ENCODE peak calls at places on chromosomes 5 and 9, in seven cellular contexts. One of them, this sample, is unnamed.
A peak's percentile ranks its signal among the peaks of the same experiment; 100 is the strongest.

GRCh38 chr5:160792281-160792680 is 59.7 kb downstream of the ATP10B start:
- DNase-seq in H1: no peak
- DNase-seq in HepG2: no peak
- DNase-seq in A549: no peak
- DNase-seq in SK-N-SH: no peak
- DNase-seq in GM12878: no peak
- DNase-seq in HCT116: no peak
- DNase-seq in this sample: no peak

GRCh38 chr5:144582046-144582445 is 411.4 kb downstream of the KCTD16 start:
- DNase-seq in HepG2: no peak
- DNase-seq in SK-N-SH: no peak
- DNase-seq in A549: no peak
- DNase-seq in H1: no peak
- DNase-seq in HCT116: no peak
- DNase-seq in GM12878: no peak
- DNase-seq in this sample: no peak

GRCh38 chr5:173727839-173728778 is 111.7 kb upstream of the BOD1 start:
- DNase-seq in SK-N-SH: no peak
- DNase-seq in GM12878: no peak
- DNase-seq in HepG2: peak; percentile 70
- DNase-seq in HCT116: no peak
- DNase-seq in A549: no peak
- DNase-seq in H1: no peak
- DNase-seq in this sample: no peak

GRCh38 chr5:96885518-96886338 is 9.4 kb downstream of the ERAP2 start:
- DNase-seq in HepG2: no peak
- DNase-seq in SK-N-SH: no peak
- DNase-seq in GM12878: peak; percentile 92
- DNase-seq in H1: no peak
- DNase-seq in HCT116: no peak
- DNase-seq in A549: no peak
- DNase-seq in this sample: no peak

GRCh38 chr5:173831196-173831914 is 56.8 kb upstream of the CPEB4 start:
- DNase-seq in HCT116: no peak
- DNase-seq in H1: no peak
- DNase-seq in SK-N-SH: no peak
- DNase-seq in A549: no peak
- DNase-seq in HepG2: no peak
- DNase-seq in GM12878: no peak
- DNase-seq in this sample: no peak

GRCh38 chr5:142915840-142916424 is 145.8 kb downstream of the ARHGAP26 start:
- DNase-seq in A549: peak; percentile 52
- DNase-seq in GM12878: peak; percentile 51
- DNase-seq in H1: peak; percentile 38
- DNase-seq in SK-N-SH: peak; percentile 37
- DNase-seq in HepG2: peak; percentile 50
- DNase-seq in HCT116: no peak
- DNase-seq in this sample: no peak

GRCh38 chr5:168612123-168612522 is 33.0 kb upstream of the PANK3 start:
- DNase-seq in HepG2: no peak
- DNase-seq in SK-N-SH: no peak
- DNase-seq in HCT116: no peak
- DNase-seq in H1: no peak
- DNase-seq in A549: no peak
- DNase-seq in GM12878: no peak
- DNase-seq in this sample: no peak

GRCh38 chr5:55344392-55344992 is 36.7 kb downstream of the MTREX start:
- DNase-seq in GM12878: no peak
- DNase-seq in H1: peak; percentile 21
- DNase-seq in A549: peak; percentile 21
- DNase-seq in SK-N-SH: peak; percentile 34
- DNase-seq in HepG2: peak; percentile 52
- DNase-seq in HCT116: peak; percentile 36
- DNase-seq in this sample: peak; percentile 86

GRCh38 chr5:111854196-111854595 is 97.2 kb upstream of the NREP start:
- DNase-seq in GM12878: no peak
- DNase-seq in SK-N-SH: no peak
- DNase-seq in HCT116: no peak
- DNase-seq in HepG2: no peak
- DNase-seq in H1: no peak
- DNase-seq in A549: no peak
- DNase-seq in this sample: no peak

GRCh38 chr5:58185397-58186195 is 274.3 kb downstream of the PLK2 start:
- DNase-seq in HCT116: no peak
- DNase-seq in SK-N-SH: no peak
- DNase-seq in A549: no peak
- DNase-seq in HepG2: no peak
- DNase-seq in H1: no peak
- DNase-seq in GM12878: no peak
- DNase-seq in this sample: no peak

GRCh38 chr5:92868442-92868841 is 712.6 kb downstream of the NR2F1-AS1 start:
- DNase-seq in GM12878: no peak
- DNase-seq in HepG2: no peak
- DNase-seq in A549: no peak
- DNase-seq in SK-N-SH: no peak
- DNase-seq in HCT116: no peak
- DNase-seq in H1: no peak
- DNase-seq in this sample: no peak

GRCh38 chr5:160096178-160096577 is 23.1 kb downstream of the PWWP2A start:
- DNase-seq in H1: no peak
- DNase-seq in A549: no peak
- DNase-seq in HepG2: no peak
- DNase-seq in SK-N-SH: no peak
- DNase-seq in HCT116: no peak
- DNase-seq in GM12878: no peak
- DNase-seq in this sample: no peak

GRCh38 chr9:75775173-75775572 is 115.3 kb upstream of the PCSK5 start:
- DNase-seq in HepG2: no peak
- DNase-seq in SK-N-SH: no peak
- DNase-seq in A549: no peak
- DNase-seq in GM12878: no peak
- DNase-seq in H1: no peak
- DNase-seq in HCT116: no peak
- DNase-seq in this sample: no peak

GRCh38 chr9:34589656-34590375 is at the start of gene CNTFR:
- DNase-seq in A549: no peak
- DNase-seq in GM12878: no peak
- DNase-seq in SK-N-SH: peak; percentile 93
- DNase-seq in H1: no peak
- DNase-seq in HepG2: no peak
- DNase-seq in HCT116: no peak
- DNase-seq in this sample: no peak

GRCh38 chr9:14322211-14323082 is 8.5 kb upstream of the NFIB start:
- DNase-seq in HepG2: peak; percentile 71
- DNase-seq in SK-N-SH: peak; percentile 92
- DNase-seq in A549: peak; percentile 80
- DNase-seq in HCT116: peak; percentile 56
- DNase-seq in GM12878: no peak
- DNase-seq in H1: no peak
- DNase-seq in this sample: peak; percentile 93

GRCh38 chr9:94783121-94783664 is 56.7 kb downstream of the AOPEP start:
- DNase-seq in HepG2: peak; percentile 75
- DNase-seq in GM12878: peak; percentile 27
- DNase-seq in SK-N-SH: peak; percentile 68
- DNase-seq in HCT116: peak; percentile 69
- DNase-seq in A549: peak; percentile 80
- DNase-seq in H1: peak; percentile 13
- DNase-seq in this sample: peak; percentile 81

GRCh38 chr9:72060513-72060912 is at the start of gene C9orf57:
- DNase-seq in H1: no peak
- DNase-seq in HCT116: no peak
- DNase-seq in SK-N-SH: no peak
- DNase-seq in GM12878: no peak
- DNase-seq in HepG2: no peak
- DNase-seq in A549: no peak
- DNase-seq in this sample: no peak

GRCh38 chr5:1380011-1380817 is 35.3 kb upstream of the CLPTM1L start:
- DNase-seq in A549: no peak
- DNase-seq in SK-N-SH: peak; percentile 67
- DNase-seq in H1: no peak
- DNase-seq in HCT116: no peak
- DNase-seq in GM12878: no peak
- DNase-seq in HepG2: peak; percentile 37
- DNase-seq in this sample: peak; percentile 6

GRCh38 chr5:145925353-145925752 is 11.0 kb upstream of the SH3RF2 start:
- DNase-seq in H1: no peak
- DNase-seq in HepG2: no peak
- DNase-seq in HCT116: no peak
- DNase-seq in SK-N-SH: no peak
- DNase-seq in A549: no peak
- DNase-seq in GM12878: no peak
- DNase-seq in this sample: peak; percentile 80

GRCh38 chr5:74394924-74395880 is 245.3 kb downstream of the ENC1 start:
- DNase-seq in HCT116: no peak
- DNase-seq in A549: no peak
- DNase-seq in HepG2: peak; percentile 60
- DNase-seq in H1: peak; percentile 82
- DNase-seq in SK-N-SH: peak; percentile 19
- DNase-seq in GM12878: no peak
- DNase-seq in this sample: no peak

GRCh38 chr5:76754765-76755164 is 38.8 kb downstream of the F2R start:
- DNase-seq in HCT116: no peak
- DNase-seq in A549: no peak
- DNase-seq in HepG2: no peak
- DNase-seq in SK-N-SH: no peak
- DNase-seq in H1: no peak
- DNase-seq in GM12878: no peak
- DNase-seq in this sample: no peak

GRCh38 chr9:114538241-114538640 is 33.0 kb upstream of the WHRN start:
- DNase-seq in SK-N-SH: no peak
- DNase-seq in HepG2: peak; percentile 37
- DNase-seq in GM12878: peak; percentile 7
- DNase-seq in A549: no peak
- DNase-seq in HCT116: peak; percentile 88
- DNase-seq in H1: peak; percentile 23
- DNase-seq in this sample: no peak

DNA sequence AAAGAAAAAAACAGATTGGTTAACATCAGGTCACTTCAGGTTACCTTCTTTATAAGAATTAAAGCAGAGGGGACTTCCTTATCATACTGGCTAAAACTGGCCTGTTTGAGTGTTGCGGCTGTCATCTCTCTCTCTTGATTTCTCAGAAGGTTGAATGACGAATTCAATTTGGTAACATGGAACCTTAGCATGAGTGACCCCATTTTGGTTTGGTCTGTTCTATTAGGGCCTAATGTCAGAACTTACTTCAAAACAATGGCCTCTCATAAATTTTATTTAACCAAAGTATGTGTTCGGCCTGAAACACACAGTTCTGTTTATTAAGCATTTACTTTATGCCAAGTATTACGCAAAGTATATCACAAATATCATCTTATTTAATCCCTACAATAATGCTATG is 147.5 kb downstream of the CAAP1 start:
- DNase-seq in H1: no peak
- DNase-seq in GM12878: no peak
- DNase-seq in SK-N-SH: no peak
- DNase-seq in HCT116: no peak
- DNase-seq in HepG2: no peak
- DNase-seq in A549: no peak
- DNase-seq in this sample: no peak
- TF ChIP-seq MAX in H1: no peak
- TF ChIP-seq MAX in GM12878: no peak
- TF ChIP-seq MAX in SK-N-SH: no peak
- TF ChIP-seq MAX in HCT116: no peak
- TF ChIP-seq MAX in HepG2: no peak
- TF ChIP-seq MAX in A549: no peak
- TF ChIP-seq MAX in this sample: no peak

GRCh38 chr9:129133067-129133466 is 21.9 kb downstream of the PTPA start:
- DNase-seq in GM12878: no peak
- DNase-seq in A549: no peak
- DNase-seq in HCT116: no peak
- DNase-seq in SK-N-SH: no peak
- DNase-seq in HepG2: no peak
- DNase-seq in H1: no peak
- DNase-seq in this sample: no peak
- H3K27ac ChIP-seq in GM12878: no peak overlapping the region
- H3K27ac ChIP-seq in A549: peak overlapping the region; percentile 40
- H3K27ac ChIP-seq in HCT116: peak overlapping the region; percentile 11
- H3K27ac ChIP-seq in SK-N-SH: no peak overlapping the region
- H3K27ac ChIP-seq in HepG2: no peak overlapping the region
- H3K27ac ChIP-seq in H1: no peak overlapping the region
- H3K27ac ChIP-seq in this sample: no peak overlapping the region

DNA sequence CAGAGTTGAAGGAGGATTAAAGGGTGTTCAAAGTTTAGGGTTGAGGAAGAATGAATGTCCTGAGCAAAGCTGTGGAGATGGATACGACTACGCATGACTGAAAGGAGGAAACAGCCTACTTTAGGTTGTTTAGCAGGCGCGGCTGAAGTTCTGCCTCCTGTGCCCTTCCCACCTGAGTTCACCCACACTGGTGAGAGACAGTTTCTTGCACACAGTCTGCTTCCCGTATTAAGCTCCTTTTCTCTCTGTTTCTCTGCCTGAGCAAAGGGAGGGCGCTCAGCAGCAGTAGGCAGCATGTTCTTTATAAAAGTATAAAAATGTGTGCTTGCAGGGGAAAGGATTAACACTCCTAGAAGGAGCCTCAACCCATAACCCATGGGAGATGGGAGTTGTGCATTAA is 224.0 kb upstream of the SMARCA2 start:
- DNase-seq in A549: no peak
- DNase-seq in SK-N-SH: no peak
- DNase-seq in H1: no peak
- DNase-seq in HepG2: no peak
- DNase-seq in GM12878: no peak
- DNase-seq in HCT116: no peak
- DNase-seq in this sample: no peak
- TF ChIP-seq MAX in A549: no peak
- TF ChIP-seq MAX in SK-N-SH: no peak
- TF ChIP-seq MAX in H1: no peak
- TF ChIP-seq MAX in HepG2: no peak
- TF ChIP-seq MAX in GM12878: no peak
- TF ChIP-seq MAX in HCT116: no peak
- TF ChIP-seq MAX in this sample: no peak

GRCh38 chr5:14183187-14183939 is 40.2 kb downstream of the TRIO start:
- DNase-seq in GM12878: no peak
- DNase-seq in HepG2: no peak
- DNase-seq in A549: no peak
- DNase-seq in SK-N-SH: no peak
- DNase-seq in H1: no peak
- DNase-seq in HCT116: no peak
- DNase-seq in this sample: no peak

GRCh38 chr5:14182761-14183160 is 39.6 kb downstream of the TRIO start:
- DNase-seq in H1: no peak
- DNase-seq in HCT116: no peak
- DNase-seq in HepG2: peak; percentile 22
- DNase-seq in A549: no peak
- DNase-seq in SK-N-SH: no peak
- DNase-seq in GM12878: no peak
- DNase-seq in this sample: no peak

GRCh38 chr5:14179446-14179845 is 36.3 kb downstream of the TRIO start:
- DNase-seq in HCT116: no peak
- DNase-seq in SK-N-SH: no peak
- DNase-seq in H1: no peak
- DNase-seq in HepG2: no peak
- DNase-seq in GM12878: no peak
- DNase-seq in A549: no peak
- DNase-seq in this sample: no peak

GRCh38 chr5:14180437-14180836 is 37.3 kb downstream of the TRIO start:
- DNase-seq in H1: no peak
- DNase-seq in A549: no peak
- DNase-seq in HCT116: no peak
- DNase-seq in SK-N-SH: no peak
- DNase-seq in GM12878: no peak
- DNase-seq in HepG2: no peak
- DNase-seq in this sample: no peak

GRCh38 chr5:14181299-14181968 is 38.3 kb downstream of the TRIO start:
- DNase-seq in SK-N-SH: peak; percentile 78
- DNase-seq in GM12878: no peak
- DNase-seq in H1: no peak
- DNase-seq in A549: no peak
- DNase-seq in HCT116: no peak
- DNase-seq in HepG2: no peak
- DNase-seq in this sample: no peak
- H3K27ac ChIP-seq in SK-N-SH: peak overlapping the region; percentile 85
- H3K27ac ChIP-seq in GM12878: no peak overlapping the region
- H3K27ac ChIP-seq in H1: no peak overlapping the region
- H3K27ac ChIP-seq in A549: peak overlapping the region; percentile 77
- H3K27ac ChIP-seq in HCT116: no peak overlapping the region
- H3K27ac ChIP-seq in HepG2: no peak overlapping the region
- H3K27ac ChIP-seq in this sample: no peak overlapping the region

This sample was measured in endothelial cell of umbilical vein.